ENCODE peak calls at places on chromosomes 12 and 14, in eight cellular contexts. P, Q, C, X, K, H, O and R are unnamed samples.

GRCh38 chr12:25034676-25035075 is 85.8 kb upstream of the BCAT1 start:
- DNase-seq in K (no peak), X (no peak), O (no peak), H (no peak), C (no peak), Q (no peak), P (no peak), R (no peak)

GRCh38 chr12:95700316-95700785 is 90.2 kb downstream of the NTN4 start:
- DNase-seq in Q (peak), X (peak), H (no peak), O (no peak), C (no peak), K (peak), P (peak), R (no peak)

GRCh38 chr14:23101213-23101970 is 3.4 kb downstream of the CIROP start:
- DNase-seq in C (no peak), O (no peak), K (no peak), H (no peak), X (no peak), Q (no peak), P (no peak), R (no peak)

GRCh38 chr14:53947452-53948180 is 9.0 kb downstream of the BMP4 start:
- DNase-seq in Q (no peak), P (no peak), K (no peak), X (no peak), O (no peak), H (no peak), C (no peak), R (no peak)

GRCh38 chr14:54465654-54466053 is 23.1 kb downstream of the GMFB start:
- DNase-seq in H (no peak), Q (no peak), P (no peak), C (no peak), O (no peak), X (no peak), K (no peak), R (no peak)

GRCh38 chr14:100860556-100861187 is 34.8 kb downstream of the MEG3 start:
- DNase-seq in Q (no peak), X (no peak), C (no peak), O (no peak), H (no peak), K (no peak), P (peak), R (no peak)

GRCh38 chr14:90970167-90970600 is 90.3 kb downstream of the RPS6KA5 start:
- DNase-seq in P (no peak), Q (no peak), X (no peak), C (no peak), K (peak), O (no peak), H (no peak), R (no peak)

GRCh38 chr14:23114669-23115491 is 4.2 kb downstream of the CEBPE start:
- DNase-seq in P (peak), C (peak), K (no peak), X (peak), H (no peak), Q (no peak), O (no peak), R (no peak)

GRCh38 chr14:88791629-88792571 is 853 bp downstream of the EML5 start:
- DNase-seq in C (peak), K (peak), O (peak), X (no peak), P (peak), H (no peak), Q (no peak), R (peak)

GRCh38 chr12:82627799-82628198 is 58.9 kb upstream of the TMTC2 start:
- DNase-seq in Q (no peak), K (peak), O (no peak), P (no peak), H (no peak), X (peak), C (peak), R (no peak)

GRCh38 chr14:104536942-104537612 is 42.5 kb upstream of the C14orf180 start:
- DNase-seq in O (no peak), C (peak), P (no peak), Q (no peak), X (no peak), H (peak), K (no peak), R (no peak)

GRCh38 chr12:127822743-127823433 is 444.1 kb upstream of the TMEM132C start:
- DNase-seq in C (no peak), P (no peak), Q (no peak), X (no peak), O (no peak), H (no peak), K (no peak), R (no peak)

GRCh38 chr12:95396849-95397498 is 77.0 kb upstream of the METAP2 start:
- DNase-seq in K (no peak), P (no peak), X (peak), O (no peak), C (no peak), Q (no peak), H (no peak), R (no peak)

GRCh38 chr12:3489057-3489456 is 1.9 kb upstream of the PRMT8 start:
- DNase-seq in P (peak), O (no peak), K (no peak), Q (no peak), H (no peak), C (no peak), X (peak), R (no peak)

GRCh38 chr12:122872815-122873361 is 23.0 kb downstream of the VPS37B start:
- DNase-seq in K (no peak), C (no peak), P (no peak), O (peak), Q (no peak), X (no peak), H (no peak), R (no peak)

GRCh38 chr14:68841030-68841809 is 48.4 kb upstream of the ZFP36L1 start:
- DNase-seq in Q (no peak), P (no peak), X (no peak), C (no peak), K (no peak), O (no peak), H (no peak), R (peak)

GRCh38 chr12:13668880-13669279 is 312.5 kb downstream of the GRIN2B start:
- DNase-seq in C (no peak), Q (no peak), X (no peak), H (no peak), O (no peak), P (no peak), K (no peak), R (no peak)

GRCh38 chr12:24838531-24838950 is 110.4 kb downstream of the BCAT1 start:
- DNase-seq in H (no peak), X (peak), K (peak), O (no peak), Q (peak), P (no peak), C (no peak), R (peak)

GRCh38 chr12:81627336-81628189 is 131.6 kb downstream of the PPFIA2 start:
- DNase-seq in X (peak), K (no peak), Q (no peak), C (peak), O (no peak), P (no peak), H (no peak), R (no peak)

GRCh38 chr14:101405171-101405883 is 156.0 kb upstream of the DIO3 start:
- DNase-seq in C (peak), O (no peak), X (no peak), P (peak), H (no peak), K (no peak), Q (no peak), R (no peak)

GRCh38 chr12:94667031-94667540 is 16.7 kb upstream of the TMCC3 start:
- DNase-seq in X (no peak), P (no peak), O (no peak), Q (no peak), H (no peak), K (no peak), C (no peak), R (no peak)

GRCh38 chr14:52042371-52043037 is 26.4 kb downstream of the NID2 start:
- DNase-seq in X (no peak), O (no peak), P (peak), C (no peak), Q (no peak), K (no peak), H (no peak), R (no peak)

GRCh38 chr14:103401223-103402214 is 16.3 kb downstream of the MARK3 start:
- DNase-seq in Q (no peak), C (no peak), P (no peak), H (no peak), K (peak), O (no peak), X (no peak), R (peak)

GRCh38 chr12:93502802-93503623 is 35.7 kb downstream of the MRPL42 start:
- DNase-seq in Q (no peak), C (peak), O (no peak), K (no peak), P (no peak), H (peak), X (no peak), R (peak)

GRCh38 chr12:6766651-6767300 is 613 bp downstream of the PTMS start:
- DNase-seq in H (peak), O (peak), K (peak), Q (no peak), X (no peak), C (peak), P (peak), R (peak)

GRCh38 chr12:28909291-28909690 is 239.8 kb upstream of the FAR2 start:
- DNase-seq in C (no peak), O (no peak), X (no peak), Q (no peak), K (no peak), P (no peak), H (no peak), R (no peak)

DNA sequence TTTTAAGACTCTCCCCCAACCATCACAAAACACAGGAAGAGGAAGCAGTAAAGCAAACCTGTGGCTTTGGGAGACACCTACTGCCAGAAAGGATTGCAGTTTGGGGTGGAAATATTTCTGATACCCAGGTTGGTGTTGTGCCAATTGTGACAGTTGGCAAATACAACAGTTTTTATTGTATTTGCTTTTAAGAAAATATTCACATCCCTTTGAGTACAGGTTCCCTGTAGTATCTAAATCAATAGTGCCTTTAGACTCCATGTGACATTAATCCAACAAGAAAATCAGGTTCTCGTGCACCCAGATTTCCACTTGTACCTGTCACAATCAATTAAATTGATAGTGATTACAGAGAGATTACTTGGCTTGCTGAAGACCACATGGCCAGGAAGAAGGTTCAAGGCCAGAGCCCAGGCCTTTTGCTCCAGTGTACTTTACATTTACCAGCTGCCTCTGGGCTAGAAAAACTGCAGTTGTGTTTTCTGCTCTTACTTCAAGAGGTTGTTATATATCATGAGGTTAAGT is 361.2 kb downstream of the ATP23 start:
- DNase-seq in K (no peak), H (no peak), Q (no peak), O (no peak), C (peak), P (no peak), X (no peak), R (no peak)
- TF ChIP-seq CTCF in K (no peak), H (peak), Q (no peak), O (no peak), C (no peak), P (no peak), X (no peak), R (no peak)

DNA sequence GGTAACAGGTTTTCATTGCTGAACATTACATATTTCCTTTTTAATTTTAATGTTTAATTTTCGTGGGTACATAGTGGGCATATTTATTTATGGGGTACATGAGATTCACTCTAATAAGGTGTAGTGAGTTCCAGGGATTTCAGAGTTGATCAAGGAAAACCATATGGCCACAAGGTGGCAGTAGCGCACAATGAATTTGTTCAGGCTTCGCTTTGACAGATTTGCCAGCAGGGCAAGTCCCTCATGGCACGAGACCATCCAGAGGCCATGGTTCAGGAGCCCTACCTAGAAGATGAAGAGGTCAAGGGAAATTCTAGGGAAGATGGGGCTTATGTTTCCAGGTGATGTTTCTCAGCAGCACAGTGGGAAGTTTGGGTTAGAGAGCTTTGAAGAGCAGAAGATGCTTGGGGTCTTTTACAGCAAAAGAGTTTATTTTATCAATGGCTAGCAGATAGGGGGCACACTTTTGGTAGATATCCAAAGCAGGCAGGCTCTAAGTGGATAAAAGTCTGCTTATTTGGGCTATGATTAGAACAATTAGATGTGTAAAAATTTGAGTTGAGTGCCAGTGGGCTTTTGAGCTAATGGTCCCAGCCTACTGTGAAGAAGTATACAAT is 1004.4 kb downstream of the AACS start:
- DNase-seq in Q (no peak), C (peak), X (peak), O (no peak), H (no peak), P (no peak), K (peak), R (peak)
- TF ChIP-seq CTCF in Q (peak), C (peak), X (peak), O (peak), H (peak), P (peak), K (no peak), R (peak)

GRCh38 chr14:41609704-41610183 is 3.1 kb downstream of the LRFN5 start:
- DNase-seq in C (no peak), X (no peak), K (no peak), P (peak), Q (no peak), O (peak), H (peak), R (peak)
- TF ChIP-seq CTCF in C (no peak), X (peak), K (no peak), P (no peak), Q (peak), O (peak), H (peak), R (no peak)

DNA sequence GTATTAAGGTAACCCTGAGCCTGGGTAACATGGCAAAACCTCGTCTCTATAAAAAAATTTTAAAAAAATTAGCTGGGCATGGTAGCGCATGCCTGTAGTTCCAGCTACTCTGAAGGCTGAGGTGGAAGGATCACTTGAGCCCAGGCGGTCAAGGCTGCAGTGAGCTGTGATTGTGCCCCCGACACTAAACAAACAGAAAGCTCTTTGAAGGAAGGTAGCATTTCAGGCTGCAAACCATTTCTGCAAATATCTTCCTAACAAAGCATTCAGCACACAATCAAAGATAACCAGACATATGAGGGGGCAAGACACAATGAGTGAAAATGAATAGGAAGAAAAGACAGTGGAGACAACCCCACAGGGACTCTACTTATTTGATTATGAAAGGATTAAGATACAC is 118.7 kb downstream of the PRIMA1 start:
- DNase-seq in Q (no peak), X (no peak), H (no peak), P (no peak), O (no peak), C (no peak), K (no peak), R (no peak)
- TF ChIP-seq CTCF in Q (no peak), X (no peak), H (no peak), P (no peak), O (no peak), C (no peak), K (no peak), R (no peak)

GRCh38 chr14:32230181-32230580 is 27.1 kb upstream of the RNU6-8 start:
- DNase-seq in H (no peak), X (no peak), Q (no peak), K (no peak), P (no peak), O (no peak), C (no peak), R (no peak)

GRCh38 chr14:32226051-32226450 is 23.0 kb upstream of the RNU6-8 start:
- DNase-seq in H (no peak), Q (no peak), X (no peak), K (no peak), O (no peak), C (no peak), P (no peak), R (no peak)

GRCh38 chr14:32230695-32231280 is 27.7 kb upstream of the RNU6-8 start:
- DNase-seq in X (peak), H (no peak), Q (no peak), C (no peak), P (no peak), O (no peak), K (no peak), R (no peak)

GRCh38 chr14:32225378-32225920 is 22.4 kb upstream of the RNU6-8 start:
- DNase-seq in P (no peak), X (no peak), K (no peak), C (no peak), O (no peak), Q (no peak), H (no peak), R (no peak)

GRCh38 chr14:32224731-32225377 is 21.8 kb upstream of the RNU6-8 start:
- DNase-seq in C (peak), P (no peak), K (no peak), H (peak), Q (no peak), X (no peak), O (no peak), R (peak)
- TF ChIP-seq CTCF in C (peak), P (peak), K (no peak), H (peak), Q (no peak), X (peak), O (peak), R (peak)

DNA sequence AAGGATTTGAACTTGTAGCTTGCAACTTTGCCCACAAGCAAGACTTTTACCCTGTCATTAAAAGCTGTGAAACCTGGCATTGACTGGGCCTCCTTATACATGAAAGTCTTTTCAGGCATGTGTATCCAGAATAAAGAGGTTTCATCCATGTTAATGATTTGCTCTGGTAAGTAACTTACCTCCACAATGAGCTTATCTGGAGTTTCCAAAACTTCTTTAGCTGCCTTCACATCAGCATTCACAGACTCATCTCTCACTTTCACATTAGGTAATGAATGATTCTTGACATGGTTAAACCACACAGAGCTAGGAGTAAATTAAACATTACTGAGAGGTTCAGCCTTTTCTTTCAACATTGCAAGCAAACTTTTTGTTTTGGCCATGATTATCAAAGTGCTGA is 234.4 kb upstream of the CLEC14A start:
- DNase-seq in O (no peak), P (no peak), Q (peak), C (no peak), H (no peak), X (no peak), K (no peak), R (no peak)
- TF ChIP-seq CTCF in O (no peak), P (no peak), Q (no peak), C (no peak), H (no peak), X (no peak), K (no peak), R (no peak)

DNA sequence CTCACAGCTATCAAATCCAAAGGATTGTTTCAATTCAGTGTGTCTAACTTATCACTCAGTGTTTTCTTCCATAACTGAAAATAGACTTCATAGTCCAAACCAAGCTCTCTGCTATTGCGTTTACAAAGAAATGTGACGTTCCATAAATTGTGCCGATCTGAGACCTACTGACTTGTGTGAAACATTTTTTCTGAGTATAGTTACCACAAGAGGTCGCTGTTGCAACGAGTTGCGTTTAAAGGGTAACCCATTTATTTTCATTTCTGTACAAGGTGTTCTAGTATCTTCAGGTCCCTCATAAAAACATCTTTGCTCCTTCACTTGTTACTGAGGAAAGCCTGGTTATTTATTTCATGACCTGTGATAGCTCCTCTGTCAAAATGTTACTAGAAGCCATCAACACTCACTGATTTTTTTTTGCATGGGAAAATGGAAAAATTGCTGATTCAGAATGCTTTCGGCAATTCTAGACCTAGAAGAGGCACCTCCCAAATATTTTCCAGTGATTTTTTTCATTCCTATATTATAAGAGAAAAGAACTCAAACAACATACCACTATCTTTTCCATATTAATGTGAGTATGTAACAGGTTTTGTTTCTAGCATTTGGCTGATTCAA is 60.9 kb upstream of the OR4E1 start:
- DNase-seq in H (no peak), P (peak), K (peak), C (peak), Q (peak), O (no peak), X (no peak), R (peak)
- TF ChIP-seq CTCF in H (peak), P (peak), K (peak), C (peak), Q (peak), O (peak), X (peak), R (peak)